ENCODE peak calls at places on chromosomes 13 and 19, in four cellular contexts. One of them, this sample, is unnamed.

GRCh38 chr13:71866173-71867091 is 572 bp downstream of the DACH1 start:
- DNase-seq in HepG2: no peak
- DNase-seq in ovary: peak; percentile 10
- DNase-seq in DND-41: peak; percentile 26
- DNase-seq in this sample: peak; percentile 33

GRCh38 chr19:4557186-4557970 is 2.1 kb downstream of the SEMA6B start:
- DNase-seq in ovary: no peak
- DNase-seq in HepG2: no peak
- DNase-seq in DND-41: no peak
- DNase-seq in this sample: no peak

GRCh38 chr19:12126707-12127106 is 13.4 kb downstream of the ZNF20 start:
- DNase-seq in ovary: no peak
- DNase-seq in DND-41: peak; percentile 33
- DNase-seq in HepG2: peak; percentile 24
- DNase-seq in this sample: peak; percentile 29

GRCh38 chr13:96994030-96994848 is at the start of gene OXGR1:
- DNase-seq in DND-41: no peak
- DNase-seq in HepG2: no peak
- DNase-seq in ovary: no peak
- DNase-seq in this sample: no peak

GRCh38 chr19:28103916-28104315 is 1109.0 kb downstream of the UQCRFS1 start:
- DNase-seq in ovary: no peak
- DNase-seq in HepG2: no peak
- DNase-seq in DND-41: no peak
- DNase-seq in this sample: no peak

GRCh38 chr13:110860986-110861385 is 53.9 kb downstream of the ANKRD10 start:
- DNase-seq in HepG2: no peak
- DNase-seq in DND-41: no peak
- DNase-seq in ovary: no peak
- DNase-seq in this sample: no peak

GRCh38 chr19:24054044-24054935 is 32.7 kb upstream of the ZNF254 start:
- DNase-seq in ovary: no peak
- DNase-seq in DND-41: no peak
- DNase-seq in HepG2: peak; percentile 66
- DNase-seq in this sample: no peak

GRCh38 chr13:112729408-112729807 is 39.6 kb downstream of the ATP11A start:
- DNase-seq in HepG2: no peak
- DNase-seq in ovary: peak; percentile 26
- DNase-seq in DND-41: no peak
- DNase-seq in this sample: no peak

GRCh38 chr19:21934593-21934992 is 76.2 kb downstream of the ZNF208 start:
- DNase-seq in ovary: no peak
- DNase-seq in HepG2: no peak
- DNase-seq in DND-41: no peak
- DNase-seq in this sample: no peak

GRCh38 chr13:29621841-29622240 is 26.4 kb upstream of the SLC7A1 start:
- DNase-seq in HepG2: no peak
- DNase-seq in ovary: no peak
- DNase-seq in DND-41: no peak
- DNase-seq in this sample: no peak

GRCh38 chr19:37403403-37403802 is 32.5 kb downstream of the ZNF527 start:
- DNase-seq in DND-41: no peak
- DNase-seq in ovary: no peak
- DNase-seq in HepG2: no peak
- DNase-seq in this sample: no peak

GRCh38 chr19:46126086-46126485 is 1.6 kb upstream of the IGFL3 start:
- DNase-seq in ovary: no peak
- DNase-seq in HepG2: no peak
- DNase-seq in DND-41: no peak
- DNase-seq in this sample: no peak

GRCh38 chr19:6483235-6483634 is 1.6 kb upstream of the DENND1C start:
- DNase-seq in DND-41: no peak
- DNase-seq in ovary: no peak
- DNase-seq in HepG2: no peak
- DNase-seq in this sample: no peak

GRCh38 chr19:29448046-29448445 is 77.7 kb upstream of the VSTM2B start:
- DNase-seq in ovary: no peak
- DNase-seq in HepG2: no peak
- DNase-seq in DND-41: no peak
- DNase-seq in this sample: no peak

GRCh38 chr13:91802957-91803356 is 404.5 kb downstream of the GPC5 start:
- DNase-seq in ovary: no peak
- DNase-seq in DND-41: no peak
- DNase-seq in HepG2: no peak
- DNase-seq in this sample: no peak

GRCh38 chr19:47421844-47422395 is 2.6 kb upstream of the MEIS3 start:
- DNase-seq in HepG2: no peak
- DNase-seq in ovary: no peak
- DNase-seq in DND-41: no peak
- DNase-seq in this sample: peak; percentile 80

DNA sequence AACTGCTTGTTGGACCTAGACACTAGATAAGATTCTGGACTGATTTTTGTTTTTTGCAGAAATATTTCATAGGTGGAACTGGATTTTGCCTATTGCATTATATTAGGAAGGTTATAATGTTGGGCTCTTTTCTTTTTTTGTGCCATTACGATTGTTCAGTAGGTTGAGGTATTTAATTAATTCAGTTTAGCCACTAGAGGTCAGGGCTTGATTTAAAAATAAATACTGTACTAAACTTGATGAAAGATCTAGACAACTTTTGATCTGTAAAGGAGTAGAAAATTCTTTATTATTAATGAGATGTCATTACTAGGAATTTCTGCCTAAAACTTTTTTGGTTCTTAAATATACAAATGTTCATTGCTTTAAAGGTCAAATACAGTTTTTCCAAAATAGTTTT is 15.2 kb upstream of the SUPT20H start:
- DNase-seq in HepG2: no peak
- DNase-seq in ovary: no peak
- DNase-seq in DND-41: no peak
- DNase-seq in this sample: no peak
- TF ChIP-seq CTCF in HepG2: peak; percentile 14
- TF ChIP-seq CTCF in ovary: no peak
- TF ChIP-seq CTCF in DND-41: peak; percentile 57
- TF ChIP-seq CTCF in this sample: no peak

GRCh38 chr19:49364083-49364687 is 508 bp downstream of the DKKL1 start:
- DNase-seq in ovary: peak; percentile 66
- DNase-seq in HepG2: no peak
- DNase-seq in DND-41: no peak
- DNase-seq in this sample: no peak
- H3K27ac ChIP-seq in ovary: peak overlapping the region; percentile 92
- H3K27ac ChIP-seq in HepG2: no peak overlapping the region
- H3K27ac ChIP-seq in DND-41: no peak overlapping the region
- H3K27ac ChIP-seq in this sample: no peak overlapping the region

DNA sequence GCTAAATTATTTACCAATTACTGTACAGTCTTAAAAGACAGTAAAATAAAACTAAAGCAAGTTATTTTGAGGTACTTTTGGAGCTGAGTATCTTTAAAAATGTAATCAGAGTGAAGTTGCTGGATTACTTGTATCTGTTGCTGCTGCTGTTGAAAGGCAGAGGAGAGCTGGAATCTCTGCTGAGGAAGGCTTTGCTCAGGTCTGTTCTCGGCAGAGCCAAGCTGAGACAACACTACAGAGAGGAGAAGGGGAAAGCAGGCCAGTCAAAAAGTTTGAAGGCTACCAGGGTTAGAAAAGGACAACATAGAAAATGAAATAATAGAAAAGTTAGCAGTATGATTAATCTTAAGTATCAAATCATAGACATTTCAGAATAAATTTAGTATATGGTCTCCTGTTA is 9.8 kb downstream of the EXOSC8 start:
- DNase-seq in DND-41: no peak
- DNase-seq in ovary: no peak
- DNase-seq in HepG2: no peak
- DNase-seq in this sample: no peak
- H3K36me3 ChIP-seq in DND-41: peaks cover 86% of the 10 kb centered on the region
- H3K36me3 ChIP-seq in ovary: no peaks in the 10 kb centered on the region
- H3K36me3 ChIP-seq in HepG2: peaks cover 7% of the 10 kb centered on the region
- H3K36me3 ChIP-seq in this sample: peaks cover 41% of the 10 kb centered on the region

GRCh38 chr19:40976724-40977123 is 14.4 kb upstream of the CYP2B6 start:
- DNase-seq in ovary: no peak
- DNase-seq in HepG2: no peak
- DNase-seq in DND-41: no peak
- DNase-seq in this sample: no peak
- TF ChIP-seq CTCF in ovary: no peak
- TF ChIP-seq CTCF in HepG2: no peak
- TF ChIP-seq CTCF in DND-41: no peak
- TF ChIP-seq CTCF in this sample: no peak

DNA sequence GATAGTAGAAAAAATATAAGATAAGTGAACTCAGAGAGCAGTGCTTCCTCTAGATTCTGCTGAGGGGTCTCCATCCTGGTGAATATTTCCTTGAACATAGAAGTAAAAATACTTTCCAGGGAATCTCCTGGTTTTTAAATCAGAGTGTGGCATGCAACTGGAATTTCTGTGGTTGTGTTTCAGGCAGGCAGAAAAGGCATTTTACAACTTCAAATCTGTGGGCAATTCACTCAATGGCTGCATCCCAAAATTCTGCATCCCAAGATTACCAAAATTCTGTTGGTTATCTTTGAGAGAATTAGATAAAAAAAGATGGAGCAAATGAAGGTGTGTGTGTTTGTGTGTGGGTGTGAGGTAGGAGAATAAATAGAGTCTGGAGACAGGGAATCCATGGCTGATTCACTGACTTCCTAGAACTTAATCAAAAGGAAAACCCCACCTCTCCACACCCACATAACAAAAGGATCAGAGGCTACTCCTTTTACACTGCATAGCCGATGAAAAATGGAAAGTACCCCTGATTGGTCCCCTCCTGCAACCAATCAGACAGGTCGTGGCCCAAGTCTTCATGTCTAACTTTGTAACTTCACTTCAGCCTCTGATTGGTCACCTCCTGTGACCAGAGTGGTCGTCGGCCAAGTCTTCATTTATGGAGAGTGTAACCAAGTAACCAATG is 112.9 kb downstream of the DLEU7 start:
- DNase-seq in HepG2: no peak
- DNase-seq in DND-41: no peak
- DNase-seq in ovary: no peak
- DNase-seq in this sample: no peak
- H3K27ac ChIP-seq in HepG2: no peak overlapping the region
- H3K27ac ChIP-seq in DND-41: peak overlapping the region; percentile 68
- H3K27ac ChIP-seq in ovary: no peak overlapping the region
- H3K27ac ChIP-seq in this sample: no peak overlapping the region

GRCh38 chr19:16519230-16519687 is 23.0 kb downstream of the CHERP start:
- DNase-seq in HepG2: no peak
- DNase-seq in ovary: no peak
- DNase-seq in DND-41: no peak
- DNase-seq in this sample: no peak

GRCh38 chr19:16518483-16519229 is 22.5 kb downstream of the C19orf44 start:
- DNase-seq in ovary: no peak
- DNase-seq in HepG2: no peak
- DNase-seq in DND-41: no peak
- DNase-seq in this sample: no peak

GRCh38 chr19:16518061-16518460 is 21.9 kb downstream of the C19orf44 start:
- DNase-seq in HepG2: no peak
- DNase-seq in ovary: no peak
- DNase-seq in DND-41: no peak
- DNase-seq in this sample: no peak

GRCh38 chr19:16516381-16516780 is 20.2 kb downstream of the C19orf44 start:
- DNase-seq in HepG2: no peak
- DNase-seq in DND-41: no peak
- DNase-seq in ovary: no peak
- DNase-seq in this sample: no peak

GRCh38 chr19:16516923-16517610 is 20.9 kb downstream of the C19orf44 start:
- DNase-seq in ovary: no peak
- DNase-seq in HepG2: no peak
- DNase-seq in DND-41: peak; percentile 24
- DNase-seq in this sample: no peak
- H3K36me3 ChIP-seq in ovary: no peaks in the 10 kb centered on the region
- H3K36me3 ChIP-seq in HepG2: peaks cover 30% of the 10 kb centered on the region
- H3K36me3 ChIP-seq in DND-41: peaks cover 59% of the 10 kb centered on the region
- H3K36me3 ChIP-seq in this sample: peaks cover 73% of the 10 kb centered on the region

DNA sequence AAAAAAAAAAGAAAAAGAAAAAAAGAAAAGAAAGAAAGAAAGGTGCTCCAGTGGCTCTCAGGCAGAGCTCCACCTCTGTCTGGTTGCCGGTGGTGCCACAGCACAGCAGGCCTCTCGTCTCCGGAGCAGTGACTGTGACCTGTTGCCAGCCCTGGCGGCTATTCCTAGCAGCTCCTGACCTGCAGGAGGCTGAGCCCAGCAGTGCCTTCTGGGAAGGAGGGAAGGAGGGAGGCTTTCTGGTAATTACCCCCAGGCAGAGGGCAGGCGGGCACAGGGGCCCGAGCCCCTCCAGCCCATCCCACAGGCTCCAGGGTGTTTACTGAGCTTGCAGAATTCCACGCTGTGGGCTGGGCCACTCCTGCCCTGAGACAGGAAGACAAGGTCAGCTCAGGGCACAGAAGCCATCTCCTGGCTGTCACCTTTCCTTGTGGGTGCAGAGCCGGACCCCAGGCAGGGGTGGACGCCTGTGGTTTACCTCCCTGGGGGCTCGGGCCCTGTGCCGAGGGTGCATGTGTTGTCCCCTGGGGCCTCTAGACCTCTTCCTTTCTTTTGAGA is 77.9 kb downstream of the GNG7 start:
- DNase-seq in DND-41: no peak
- DNase-seq in HepG2: peak; percentile 48
- DNase-seq in ovary: no peak
- DNase-seq in this sample: peak; percentile 49
- TF ChIP-seq CTCF in DND-41: no peak
- TF ChIP-seq CTCF in HepG2: no peak
- TF ChIP-seq CTCF in ovary: no peak
- TF ChIP-seq CTCF in this sample: no peak

GRCh38 chr19:34154401-34154800 is 17.9 kb upstream of the LSM14A start:
- DNase-seq in HepG2: no peak
- DNase-seq in DND-41: no peak
- DNase-seq in ovary: no peak
- DNase-seq in this sample: no peak
- H3K27ac ChIP-seq in HepG2: no peak overlapping the region
- H3K27ac ChIP-seq in DND-41: no peak overlapping the region
- H3K27ac ChIP-seq in ovary: no peak overlapping the region
- H3K27ac ChIP-seq in this sample: no peak overlapping the region

This sample was measured in WERI-Rb-1.